ENCODE peak calls at places on chromosomes 16 and 17, in nine cellular contexts. D, H, E, B, S, Y, Q, U and I are unnamed samples. For H3K4me1, the result is how much of the 10 kb centered on the place peaks cover.

GRCh38 chr17:61583242-61583641 is 7.8 kb downstream of the NACA2 start:
- DNase-seq in D (peak), S (no peak), H (no peak), Q (no peak), E (no peak), Y (peak), B (no peak), U (no peak), I (peak)

GRCh38 chr17:39753514-39754160 is 15.9 kb downstream of the GRB7 start:
- DNase-seq in D (no peak), Y (no peak), Q (peak), H (peak), B (no peak), U (peak), S (peak), E (no peak), I (peak)

GRCh38 chr17:4605826-4606225 is 21.5 kb downstream of the SMTNL2 start:
- DNase-seq in D (no peak), B (no peak), Q (no peak), Y (no peak), S (no peak), E (no peak), U (peak), H (peak), I (peak)

GRCh38 chr17:43613911-43614310 is 47.8 kb downstream of the MEOX1 start:
- DNase-seq in H (no peak), Q (no peak), S (no peak), E (no peak), B (no peak), Y (no peak), U (no peak), D (no peak), I (no peak)

GRCh38 chr17:74147966-74148365 is 55.5 kb upstream of the RPL38 start:
- DNase-seq in U (no peak), S (peak), H (no peak), E (no peak), B (no peak), Q (no peak), Y (no peak), D (no peak), I (no peak)

GRCh38 chr17:4710693-4711634 is 532 bp downstream of the ARRB2 start:
- DNase-seq in Q (peak), Y (no peak), B (no peak), E (no peak), D (no peak), U (no peak), H (peak), S (no peak), I (no peak)

GRCh38 chr16:10918294-10919002 is 23.8 kb downstream of the DEXI start:
- DNase-seq in Q (peak), U (peak), S (peak), E (peak), Y (peak), H (peak), D (peak), B (peak), I (peak)

GRCh38 chr17:68910789-68911431 is 44.3 kb downstream of the ABCA8 start:
- DNase-seq in Q (no peak), U (no peak), Y (no peak), H (no peak), S (no peak), E (no peak), D (no peak), B (no peak), I (no peak)

GRCh38 chr17:59760164-59760563 is 52.7 kb downstream of the VMP1 start:
- DNase-seq in U (no peak), B (no peak), S (no peak), Q (no peak), D (no peak), Y (no peak), H (no peak), E (no peak), I (no peak)

GRCh38 chr17:78717431-78717980 is 64.6 kb downstream of the CYTH1 start:
- DNase-seq in U (no peak), Q (peak), H (peak), D (peak), E (no peak), S (peak), B (no peak), Y (no peak), I (no peak)

GRCh38 chr17:50561796-50562195 is 1.3 kb downstream of the CACNA1G start:
- DNase-seq in Y (no peak), H (no peak), S (no peak), U (no peak), B (no peak), Q (no peak), D (no peak), E (no peak), I (no peak)

GRCh38 chr17:69404398-69404797 is 10.1 kb upstream of the MAP2K6 start:
- DNase-seq in U (no peak), S (no peak), Q (no peak), B (no peak), D (no peak), Y (no peak), H (no peak), E (no peak), I (no peak)

GRCh38 chr16:19831678-19832077 is 53.0 kb downstream of the GPRC5B start:
- DNase-seq in S (no peak), B (no peak), E (no peak), H (no peak), Y (peak), Q (no peak), D (no peak), U (no peak), I (no peak)

GRCh38 chr16:88017006-88017405 is 65.8 kb downstream of the BANP start:
- DNase-seq in Q (no peak), U (no peak), H (no peak), Y (no peak), B (no peak), E (no peak), D (no peak), S (no peak), I (peak)

GRCh38 chr16:83981799-83982198 is 13.8 kb downstream of the NECAB2 start:
- DNase-seq in U (no peak), Q (no peak), B (no peak), S (no peak), Y (no peak), H (no peak), E (no peak), D (no peak), I (no peak)

GRCh38 chr17:17740627-17741237 is 59.5 kb downstream of the RAI1 start:
- DNase-seq in Q (no peak), E (no peak), U (no peak), S (peak), Y (no peak), H (no peak), D (no peak), B (no peak), I (no peak)

GRCh38 chr16:4839942-4840341 is 7.1 kb downstream of the GLYR1 start:
- DNase-seq in S (no peak), Q (no peak), E (no peak), B (no peak), D (peak), Y (no peak), H (no peak), U (no peak), I (no peak)

GRCh38 chr17:46148247-46148646 is 45.0 kb downstream of the KANSL1 start:
- DNase-seq in Q (no peak), S (no peak), Y (no peak), D (no peak), U (no peak), E (no peak), H (no peak), B (no peak), I (no peak)

GRCh38 chr16:10332301-10332700 is 53.6 kb upstream of the ATF7IP2 start:
- DNase-seq in E (no peak), H (no peak), Q (peak), D (no peak), B (no peak), Y (no peak), U (no peak), S (peak), I (peak)

GRCh38 chr16:12231666-12232065 is 255.1 kb downstream of the SNX29 start:
- DNase-seq in H (no peak), Y (no peak), B (no peak), E (no peak), U (no peak), Q (no peak), S (no peak), D (no peak), I (no peak)

GRCh38 chr16:35391328-35391727 is 1931.9 kb downstream of the TP53TG3F start:
- DNase-seq in B (no peak), H (no peak), E (no peak), D (no peak), Q (peak), S (peak), Y (peak), U (peak), I (peak)

GRCh38 chr16:29876186-29876577 is 13.2 kb upstream of the CDIPT start:
- DNase-seq in U (no peak), Q (no peak), S (peak), B (no peak), E (no peak), Y (peak), H (no peak), D (no peak), I (no peak)

GRCh38 chr16:84228321-84228838 is 11.4 kb downstream of the KCNG4 start:
- DNase-seq in Q (peak), U (peak), Y (peak), D (peak), B (peak), E (peak), S (peak), H (peak), I (no peak)

GRCh38 chr17:44079877-44080821 is 9.6 kb downstream of the G6PC3 start:
- DNase-seq in D (no peak), U (no peak), H (no peak), Y (no peak), B (no peak), S (peak), Q (no peak), E (no peak), I (no peak)

GRCh38 chr16:69535123-69536050 is 30.4 kb upstream of the NFAT5 start:
- DNase-seq in E (no peak), B (no peak), H (no peak), S (peak), U (no peak), D (no peak), Q (no peak), Y (no peak), I (no peak)

GRCh38 chr16:87966685-87967185 is 15.5 kb downstream of the BANP start:
- DNase-seq in B (no peak), S (peak), U (no peak), Q (no peak), H (peak), Y (no peak), D (no peak), E (no peak), I (no peak)

GRCh38 chr17:2897605-2898004 is 101.4 kb downstream of the RAP1GAP2 start:
- DNase-seq in U (no peak), Q (peak), H (no peak), S (no peak), E (no peak), Y (no peak), D (no peak), B (no peak), I (no peak)

GRCh38 chr17:80834896-80835281 is 156.8 kb upstream of the CHMP6 start:
- DNase-seq in E (no peak), D (no peak), U (no peak), B (no peak), Q (no peak), Y (no peak), S (no peak), H (no peak), I (no peak)

GRCh38 chr16:89449726-89450335 is 40.5 kb downstream of the ANKRD11 start:
- DNase-seq in U (no peak), Y (no peak), B (no peak), D (no peak), Q (no peak), H (no peak), E (no peak), S (no peak), I (no peak)

GRCh38 chr17:1043601-1044251 is 46.8 kb downstream of the TIMM22 start:
- DNase-seq in U (peak), H (no peak), E (no peak), Q (no peak), D (no peak), Y (no peak), S (peak), B (peak), I (no peak)

GRCh38 chr16:89409161-89409711 is 81.1 kb downstream of the ANKRD11 start:
- DNase-seq in Q (no peak), B (no peak), H (peak), S (no peak), E (no peak), D (no peak), U (no peak), Y (no peak), I (no peak)

GRCh38 chr16:83995756-83996155 is 27.7 kb downstream of the NECAB2 start:
- DNase-seq in S (peak), Q (peak), D (no peak), Y (peak), U (peak), E (no peak), H (peak), B (no peak), I (peak)

GRCh38 chr17:75849724-75850123 is 5.4 kb downstream of the WBP2 start:
- DNase-seq in D (no peak), B (no peak), U (no peak), E (no peak), H (no peak), Y (peak), S (no peak), Q (no peak), I (no peak)

GRCh38 chr17:59154721-59155438 is at the start of gene SKA2:
- DNase-seq in U (peak), Q (peak), S (peak), E (peak), B (peak), Y (peak), H (peak), D (peak), I (peak)

GRCh38 chr17:75933836-75934235 is 7.0 kb downstream of the FBF1 start:
- DNase-seq in S (no peak), D (no peak), B (no peak), U (no peak), Y (no peak), H (no peak), E (no peak), Q (no peak), I (no peak)

DNA sequence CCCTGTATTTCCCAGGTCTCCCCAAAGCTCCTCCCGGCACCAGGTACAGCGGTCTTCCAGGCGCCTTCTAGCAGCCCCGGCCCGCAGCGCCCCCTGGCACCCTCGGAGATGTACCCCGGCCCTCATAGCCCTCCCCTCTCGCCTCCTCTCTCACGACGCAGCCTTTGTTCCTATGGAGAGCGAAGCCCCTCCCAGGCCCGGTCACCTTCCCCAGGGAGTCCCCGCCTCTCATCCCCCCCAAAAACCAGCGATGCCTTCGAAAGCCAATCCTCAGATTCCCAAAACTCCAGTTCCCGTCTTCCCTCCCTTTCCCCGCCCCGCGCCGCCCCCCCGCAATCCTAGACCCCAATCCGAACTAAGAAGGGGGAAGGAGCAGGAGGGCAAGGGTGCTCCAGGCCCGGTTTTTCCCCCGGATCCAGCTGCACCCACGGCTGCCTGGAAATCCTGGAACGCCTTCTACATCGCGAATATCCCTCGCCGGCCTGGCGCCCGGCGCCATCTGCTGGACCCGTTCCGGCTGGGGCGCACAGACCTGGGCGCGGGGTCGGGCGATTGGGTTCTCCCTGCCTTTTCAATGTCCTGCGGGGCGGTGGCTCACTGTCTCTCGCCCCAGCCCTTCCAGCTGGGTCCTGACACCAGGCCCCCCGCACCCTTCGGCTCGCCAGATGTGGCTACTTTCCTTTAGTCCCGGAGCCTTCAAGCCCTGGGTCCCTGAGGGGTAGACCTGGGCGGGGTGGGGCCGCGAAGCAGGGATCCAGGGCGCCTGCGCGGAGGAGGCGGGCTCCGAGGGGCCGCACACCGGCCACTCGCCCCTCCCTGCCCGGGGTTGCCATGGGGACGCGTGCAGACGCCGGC is at the start of gene DNAH2:
- DNase-seq in Q (peak), D (peak), Y (peak), S (peak), E (peak), U (peak), B (peak), H (peak), I (peak)
- H3K4me3 ChIP-seq in Q (peak), D (peak), Y (peak), S (peak), E (peak), U (peak), B (peak), H (peak), I (peak)

DNA sequence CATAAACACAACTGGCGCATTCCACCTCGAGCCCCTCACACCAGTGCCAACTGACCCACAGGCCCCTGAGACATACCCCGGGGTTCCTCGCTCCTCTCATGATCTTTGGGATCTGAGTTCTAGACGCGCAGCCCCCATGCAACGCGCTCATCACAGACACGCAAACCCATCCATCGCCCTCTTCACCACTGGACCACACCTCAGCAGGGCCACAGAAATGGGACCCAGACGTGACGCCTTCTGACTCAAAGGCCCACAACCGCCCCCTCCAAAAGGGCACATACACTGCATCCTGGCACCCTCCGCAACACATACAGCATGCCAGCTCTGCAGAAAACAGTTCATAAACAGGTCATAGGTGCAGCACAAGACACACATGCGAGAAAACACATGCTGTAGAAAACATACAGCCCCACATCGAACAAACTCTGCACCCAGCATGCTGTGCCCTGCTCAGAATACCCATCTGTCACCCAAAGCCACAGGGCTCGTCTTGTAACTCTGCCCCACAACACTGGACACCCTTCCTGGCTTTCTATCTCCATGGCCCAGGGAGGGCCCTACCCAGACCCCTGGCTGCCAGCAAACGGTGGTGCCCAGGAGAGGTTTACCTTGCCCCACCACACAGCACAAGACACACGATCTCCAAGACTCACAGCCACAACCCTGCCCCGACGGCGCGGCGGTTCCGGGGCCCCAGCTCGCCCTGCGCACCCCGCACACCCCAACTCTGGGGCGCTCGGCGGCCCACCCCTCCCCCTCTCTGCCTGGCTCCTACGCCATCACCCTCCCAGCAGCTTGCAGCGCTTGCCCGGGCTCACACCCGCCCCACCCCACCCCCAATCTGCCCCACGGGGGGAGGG is 924 bp downstream of the ZBTB4 start:
- DNase-seq in E (no peak), B (no peak), H (peak), D (peak), Y (peak), Q (peak), S (peak), U (peak), I (peak)
- H3K4me1 ChIP-seq in E (under half), B (half or more), H (under half), D (under half), Y (half or more), Q (half or more), S (under half), U (half or more), I (under half)

DNA sequence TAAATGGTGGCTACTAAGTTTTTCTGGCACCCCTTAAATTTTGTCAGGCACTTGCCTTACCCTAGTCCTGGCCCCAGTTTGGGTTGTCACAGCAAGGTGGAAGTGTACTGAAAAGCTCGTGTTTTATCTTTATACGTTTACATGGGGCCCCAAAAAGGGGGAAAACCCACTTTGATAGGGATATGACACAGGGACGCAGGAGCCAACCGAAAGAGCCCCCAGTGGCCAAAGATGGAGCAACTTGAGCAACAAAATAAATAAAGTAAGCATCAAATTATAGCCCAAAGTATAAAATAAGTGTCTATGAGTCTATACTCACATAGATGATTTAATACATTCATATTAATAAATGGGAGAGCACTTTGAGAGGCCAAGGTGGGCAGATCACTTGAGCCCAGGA is 5.0 kb upstream of the CETP start:
- DNase-seq in B (no peak), H (no peak), Q (no peak), E (no peak), Y (no peak), S (no peak), U (no peak), D (no peak), I (no peak)
- TF ChIP-seq CTCF in B (no peak), H (no peak), Q (no peak), E (no peak), Y (no peak), S (peak), U (no peak), D (no peak), I (no peak)

GRCh38 chr17:28853295-28853694 is 1.5 kb upstream of the ERAL1 start:
- DNase-seq in H (no peak), B (no peak), Y (no peak), E (no peak), D (no peak), Q (no peak), U (no peak), S (no peak), I (no peak)
- H3K4me3 ChIP-seq in H (no peak), B (no peak), Y (no peak), E (no peak), D (no peak), Q (no peak), U (no peak), S (no peak), I (no peak)